ENCODE peak calls at places on chromosomes 7 and 10, in five cellular contexts. D, L, E, P and U are unnamed samples.

GRCh38 chr10:74855027-74855426 is 28.6 kb downstream of the KAT6B start:
- DNase-seq in D (no peak), L (no peak), P (no peak), E (peak; percentile 60), U (no peak)

GRCh38 chr7:135706038-135706742 is 21.8 kb downstream of the SLC13A4 start:
- DNase-seq in L (no peak), P (no peak), E (no peak), D (no peak), U (no peak)

GRCh38 chr10:124667425-124668130 is 76.6 kb downstream of the FAM53B start:
- DNase-seq in L (no peak), E (no peak), P (no peak), D (no peak), U (no peak)

GRCh38 chr10:102150970-102151773 is 1.0 kb upstream of the NOLC1 start:
- DNase-seq in L (no peak), E (no peak), D (peak; percentile 77), P (peak; percentile 77), U (no peak)

GRCh38 chr7:120320218-120320961 is 47.4 kb downstream of the KCND2 start:
- DNase-seq in E (no peak), P (no peak), D (no peak), L (no peak), U (no peak)

GRCh38 chr7:17608114-17608833 is 309.8 kb downstream of the AHR start:
- DNase-seq in D (peak; percentile 72), L (peak; percentile 3), E (no peak), P (peak; percentile 68), U (no peak)

GRCh38 chr7:30613366-30614325 is 19.0 kb downstream of the GARS1 start:
- DNase-seq in L (no peak), D (peak; percentile 58), E (no peak), P (peak; percentile 11), U (no peak)

GRCh38 chr10:35306852-35307251 is 29.5 kb upstream of the CCNY start:
- DNase-seq in E (no peak), D (peak; percentile 42), L (no peak), P (no peak), U (no peak)

GRCh38 chr10:131178521-131178920 is 133.0 kb downstream of the TCERG1L start:
- DNase-seq in L (no peak), P (no peak), D (no peak), E (no peak), U (no peak)

GRCh38 chr10:63083904-63084689 is 49.0 kb upstream of the NRBF2 start:
- DNase-seq in E (peak; percentile 79), L (peak; percentile 68), D (peak; percentile 91), P (peak; percentile 84), U (no peak)

GRCh38 chr7:29607259-29607658 is 43.6 kb downstream of the PRR15 start:
- DNase-seq in P (no peak), E (peak; percentile 10), D (no peak), L (no peak), U (no peak)

GRCh38 chr10:71234970-71235681 is 22.8 kb downstream of the UNC5B start:
- DNase-seq in D (peak; percentile 69), E (no peak), L (no peak), P (no peak), U (no peak)

GRCh38 chr7:24795407-24795767 is 38.1 kb upstream of the GSDME start:
- DNase-seq in L (no peak), P (no peak), D (no peak), E (no peak), U (no peak)

GRCh38 chr10:78185693-78186055 is 152.0 kb downstream of the RPS24 start:
- DNase-seq in E (no peak), L (no peak), D (no peak), P (no peak), U (no peak)

GRCh38 chr10:12358863-12359647 is 9.7 kb downstream of the CAMK1D start:
- DNase-seq in P (no peak), L (no peak), D (no peak), E (no peak), U (no peak)